ENCODE peak calls at places on chromosomes 6 and 20, in nine cellular contexts. One of them, this sample, is unnamed.

GRCh38 chr6:1930356-1930755 is 315.0 kb downstream of the GMDS start:
- DNase-seq in activated CD4-positive, alpha-beta T cell treated with anti-CD3 and anti-CD28 coated beads, Interleukin-2, amount 50 U/mL, for 24 hours: no peak
- DNase-seq in T-helper 2 cell: no peak
- DNase-seq in PC-3: no peak
- DNase-seq in endothelial cell: no peak
- DNase-seq in stimulated activated CD4-positive, alpha-beta T cell treated with anti-CD3 and anti-CD28 coated beads, Interleukin-12 subunit alpha, Interleukin-12 subunit beta, amount 100 ng/mL, for 48 hours: no peak
- DNase-seq in stimulated activated naive B cell treated with anti-CD40 and anti-IgM and Interleukin-4, amounts not matched to agents 10 μg/mL and 1 μg/mL and 100 μg/mL, for 72 hours: no peak
- DNase-seq in transverse colon: no peak
- DNase-seq in body of pancreas: no peak
- DNase-seq in this sample: no peak

GRCh38 chr6:116220172-116220571 is 33.7 kb downstream of the TSPYL4 start:
- DNase-seq in activated CD4-positive, alpha-beta T cell treated with anti-CD3 and anti-CD28 coated beads, Interleukin-2, amount 50 U/mL, for 24 hours: no peak
- DNase-seq in body of pancreas: no peak
- DNase-seq in stimulated activated CD4-positive, alpha-beta T cell treated with anti-CD3 and anti-CD28 coated beads, Interleukin-12 subunit alpha, Interleukin-12 subunit beta, amount 100 ng/mL, for 48 hours: no peak
- DNase-seq in transverse colon: no peak
- DNase-seq in stimulated activated naive B cell treated with anti-CD40 and anti-IgM and Interleukin-4, amounts not matched to agents 10 μg/mL and 1 μg/mL and 100 μg/mL, for 72 hours: no peak
- DNase-seq in PC-3: no peak
- DNase-seq in endothelial cell: no peak
- DNase-seq in T-helper 2 cell: no peak
- DNase-seq in this sample: peak

GRCh38 chr20:45372241-45372640 is 5.9 kb downstream of the TP53TG5 start:
- DNase-seq in body of pancreas: no peak
- DNase-seq in endothelial cell: no peak
- DNase-seq in T-helper 2 cell: no peak
- DNase-seq in stimulated activated CD4-positive, alpha-beta T cell treated with anti-CD3 and anti-CD28 coated beads, Interleukin-12 subunit alpha, Interleukin-12 subunit beta, amount 100 ng/mL, for 48 hours: no peak
- DNase-seq in PC-3: no peak
- DNase-seq in transverse colon: no peak
- DNase-seq in stimulated activated naive B cell treated with anti-CD40 and anti-IgM and Interleukin-4, amounts not matched to agents 10 μg/mL and 1 μg/mL and 100 μg/mL, for 72 hours: no peak
- DNase-seq in activated CD4-positive, alpha-beta T cell treated with anti-CD3 and anti-CD28 coated beads, Interleukin-2, amount 50 U/mL, for 24 hours: no peak
- DNase-seq in this sample: no peak

GRCh38 chr6:36735110-36735971 is 37.7 kb downstream of the RAB44 start:
- DNase-seq in endothelial cell: no peak
- DNase-seq in stimulated activated CD4-positive, alpha-beta T cell treated with anti-CD3 and anti-CD28 coated beads, Interleukin-12 subunit alpha, Interleukin-12 subunit beta, amount 100 ng/mL, for 48 hours: no peak
- DNase-seq in body of pancreas: peak
- DNase-seq in transverse colon: peak
- DNase-seq in T-helper 2 cell: no peak
- DNase-seq in PC-3: peak
- DNase-seq in activated CD4-positive, alpha-beta T cell treated with anti-CD3 and anti-CD28 coated beads, Interleukin-2, amount 50 U/mL, for 24 hours: no peak
- DNase-seq in stimulated activated naive B cell treated with anti-CD40 and anti-IgM and Interleukin-4, amounts not matched to agents 10 μg/mL and 1 μg/mL and 100 μg/mL, for 72 hours: no peak
- DNase-seq in this sample: peak

GRCh38 chr6:133587841-133588240 is 301.1 kb upstream of the TCF21 start:
- DNase-seq in T-helper 2 cell: no peak
- DNase-seq in PC-3: no peak
- DNase-seq in endothelial cell: no peak
- DNase-seq in transverse colon: no peak
- DNase-seq in body of pancreas: no peak
- DNase-seq in stimulated activated CD4-positive, alpha-beta T cell treated with anti-CD3 and anti-CD28 coated beads, Interleukin-12 subunit alpha, Interleukin-12 subunit beta, amount 100 ng/mL, for 48 hours: no peak
- DNase-seq in activated CD4-positive, alpha-beta T cell treated with anti-CD3 and anti-CD28 coated beads, Interleukin-2, amount 50 U/mL, for 24 hours: no peak
- DNase-seq in stimulated activated naive B cell treated with anti-CD40 and anti-IgM and Interleukin-4, amounts not matched to agents 10 μg/mL and 1 μg/mL and 100 μg/mL, for 72 hours: no peak
- DNase-seq in this sample: no peak

GRCh38 chr6:14770040-14770439 is 475.8 kb upstream of the JARID2 start:
- DNase-seq in endothelial cell: no peak
- DNase-seq in body of pancreas: no peak
- DNase-seq in T-helper 2 cell: no peak
- DNase-seq in transverse colon: no peak
- DNase-seq in PC-3: no peak
- DNase-seq in stimulated activated CD4-positive, alpha-beta T cell treated with anti-CD3 and anti-CD28 coated beads, Interleukin-12 subunit alpha, Interleukin-12 subunit beta, amount 100 ng/mL, for 48 hours: no peak
- DNase-seq in activated CD4-positive, alpha-beta T cell treated with anti-CD3 and anti-CD28 coated beads, Interleukin-2, amount 50 U/mL, for 24 hours: no peak
- DNase-seq in stimulated activated naive B cell treated with anti-CD40 and anti-IgM and Interleukin-4, amounts not matched to agents 10 μg/mL and 1 μg/mL and 100 μg/mL, for 72 hours: no peak
- DNase-seq in this sample: no peak

GRCh38 chr6:158970640-158971291 is 29.2 kb downstream of the RSPH3 start:
- DNase-seq in endothelial cell: no peak
- DNase-seq in stimulated activated naive B cell treated with anti-CD40 and anti-IgM and Interleukin-4, amounts not matched to agents 10 μg/mL and 1 μg/mL and 100 μg/mL, for 72 hours: no peak
- DNase-seq in activated CD4-positive, alpha-beta T cell treated with anti-CD3 and anti-CD28 coated beads, Interleukin-2, amount 50 U/mL, for 24 hours: no peak
- DNase-seq in stimulated activated CD4-positive, alpha-beta T cell treated with anti-CD3 and anti-CD28 coated beads, Interleukin-12 subunit alpha, Interleukin-12 subunit beta, amount 100 ng/mL, for 48 hours: no peak
- DNase-seq in PC-3: peak
- DNase-seq in transverse colon: no peak
- DNase-seq in T-helper 2 cell: no peak
- DNase-seq in body of pancreas: peak
- DNase-seq in this sample: no peak

GRCh38 chr6:44811456-44811855 is 423.9 kb downstream of the CDC5L start:
- DNase-seq in stimulated activated CD4-positive, alpha-beta T cell treated with anti-CD3 and anti-CD28 coated beads, Interleukin-12 subunit alpha, Interleukin-12 subunit beta, amount 100 ng/mL, for 48 hours: no peak
- DNase-seq in transverse colon: no peak
- DNase-seq in T-helper 2 cell: no peak
- DNase-seq in body of pancreas: no peak
- DNase-seq in activated CD4-positive, alpha-beta T cell treated with anti-CD3 and anti-CD28 coated beads, Interleukin-2, amount 50 U/mL, for 24 hours: no peak
- DNase-seq in endothelial cell: no peak
- DNase-seq in stimulated activated naive B cell treated with anti-CD40 and anti-IgM and Interleukin-4, amounts not matched to agents 10 μg/mL and 1 μg/mL and 100 μg/mL, for 72 hours: no peak
- DNase-seq in PC-3: no peak
- DNase-seq in this sample: no peak

GRCh38 chr6:166774770-166775169 is 147.7 kb upstream of the RPS6KA2 start:
- DNase-seq in stimulated activated naive B cell treated with anti-CD40 and anti-IgM and Interleukin-4, amounts not matched to agents 10 μg/mL and 1 μg/mL and 100 μg/mL, for 72 hours: no peak
- DNase-seq in body of pancreas: no peak
- DNase-seq in transverse colon: no peak
- DNase-seq in activated CD4-positive, alpha-beta T cell treated with anti-CD3 and anti-CD28 coated beads, Interleukin-2, amount 50 U/mL, for 24 hours: no peak
- DNase-seq in endothelial cell: peak
- DNase-seq in PC-3: no peak
- DNase-seq in T-helper 2 cell: no peak
- DNase-seq in stimulated activated CD4-positive, alpha-beta T cell treated with anti-CD3 and anti-CD28 coated beads, Interleukin-12 subunit alpha, Interleukin-12 subunit beta, amount 100 ng/mL, for 48 hours: no peak
- DNase-seq in this sample: no peak

GRCh38 chr6:135298455-135298854 is 117.3 kb downstream of the MYB start:
- DNase-seq in endothelial cell: no peak
- DNase-seq in body of pancreas: no peak
- DNase-seq in stimulated activated naive B cell treated with anti-CD40 and anti-IgM and Interleukin-4, amounts not matched to agents 10 μg/mL and 1 μg/mL and 100 μg/mL, for 72 hours: no peak
- DNase-seq in activated CD4-positive, alpha-beta T cell treated with anti-CD3 and anti-CD28 coated beads, Interleukin-2, amount 50 U/mL, for 24 hours: no peak
- DNase-seq in transverse colon: no peak
- DNase-seq in PC-3: no peak
- DNase-seq in T-helper 2 cell: no peak
- DNase-seq in stimulated activated CD4-positive, alpha-beta T cell treated with anti-CD3 and anti-CD28 coated beads, Interleukin-12 subunit alpha, Interleukin-12 subunit beta, amount 100 ng/mL, for 48 hours: no peak
- DNase-seq in this sample: no peak

GRCh38 chr6:162481938-162482337 is 245.6 kb downstream of the PRKN start:
- DNase-seq in endothelial cell: no peak
- DNase-seq in stimulated activated CD4-positive, alpha-beta T cell treated with anti-CD3 and anti-CD28 coated beads, Interleukin-12 subunit alpha, Interleukin-12 subunit beta, amount 100 ng/mL, for 48 hours: no peak
- DNase-seq in T-helper 2 cell: no peak
- DNase-seq in activated CD4-positive, alpha-beta T cell treated with anti-CD3 and anti-CD28 coated beads, Interleukin-2, amount 50 U/mL, for 24 hours: no peak
- DNase-seq in stimulated activated naive B cell treated with anti-CD40 and anti-IgM and Interleukin-4, amounts not matched to agents 10 μg/mL and 1 μg/mL and 100 μg/mL, for 72 hours: no peak
- DNase-seq in PC-3: no peak
- DNase-seq in body of pancreas: no peak
- DNase-seq in transverse colon: no peak
- DNase-seq in this sample: no peak

GRCh38 chr6:47162793-47163192 is 120.7 kb upstream of the ADGRF1 start:
- DNase-seq in T-helper 2 cell: no peak
- DNase-seq in transverse colon: no peak
- DNase-seq in body of pancreas: no peak
- DNase-seq in stimulated activated CD4-positive, alpha-beta T cell treated with anti-CD3 and anti-CD28 coated beads, Interleukin-12 subunit alpha, Interleukin-12 subunit beta, amount 100 ng/mL, for 48 hours: no peak
- DNase-seq in endothelial cell: no peak
- DNase-seq in activated CD4-positive, alpha-beta T cell treated with anti-CD3 and anti-CD28 coated beads, Interleukin-2, amount 50 U/mL, for 24 hours: no peak
- DNase-seq in PC-3: no peak
- DNase-seq in stimulated activated naive B cell treated with anti-CD40 and anti-IgM and Interleukin-4, amounts not matched to agents 10 μg/mL and 1 μg/mL and 100 μg/mL, for 72 hours: no peak
- DNase-seq in this sample: no peak

GRCh38 chr20:22106308-22106938 is 401.0 kb downstream of the PAX1 start:
- DNase-seq in transverse colon: no peak
- DNase-seq in body of pancreas: no peak
- DNase-seq in stimulated activated CD4-positive, alpha-beta T cell treated with anti-CD3 and anti-CD28 coated beads, Interleukin-12 subunit alpha, Interleukin-12 subunit beta, amount 100 ng/mL, for 48 hours: no peak
- DNase-seq in T-helper 2 cell: no peak
- DNase-seq in endothelial cell: peak
- DNase-seq in PC-3: peak
- DNase-seq in activated CD4-positive, alpha-beta T cell treated with anti-CD3 and anti-CD28 coated beads, Interleukin-2, amount 50 U/mL, for 24 hours: no peak
- DNase-seq in stimulated activated naive B cell treated with anti-CD40 and anti-IgM and Interleukin-4, amounts not matched to agents 10 μg/mL and 1 μg/mL and 100 μg/mL, for 72 hours: no peak
- DNase-seq in this sample: no peak

GRCh38 chr20:32510120-32510600 is 75.0 kb downstream of the NOL4L start:
- DNase-seq in body of pancreas: peak
- DNase-seq in stimulated activated naive B cell treated with anti-CD40 and anti-IgM and Interleukin-4, amounts not matched to agents 10 μg/mL and 1 μg/mL and 100 μg/mL, for 72 hours: no peak
- DNase-seq in PC-3: no peak
- DNase-seq in stimulated activated CD4-positive, alpha-beta T cell treated with anti-CD3 and anti-CD28 coated beads, Interleukin-12 subunit alpha, Interleukin-12 subunit beta, amount 100 ng/mL, for 48 hours: no peak
- DNase-seq in transverse colon: no peak
- DNase-seq in activated CD4-positive, alpha-beta T cell treated with anti-CD3 and anti-CD28 coated beads, Interleukin-2, amount 50 U/mL, for 24 hours: no peak
- DNase-seq in endothelial cell: no peak
- DNase-seq in T-helper 2 cell: no peak
- DNase-seq in this sample: no peak

GRCh38 chr6:118771253-118771652 is 119.9 kb upstream of the CEP85L start:
- DNase-seq in T-helper 2 cell: no peak
- DNase-seq in transverse colon: no peak
- DNase-seq in body of pancreas: no peak
- DNase-seq in stimulated activated naive B cell treated with anti-CD40 and anti-IgM and Interleukin-4, amounts not matched to agents 10 μg/mL and 1 μg/mL and 100 μg/mL, for 72 hours: no peak
- DNase-seq in PC-3: peak
- DNase-seq in endothelial cell: no peak
- DNase-seq in stimulated activated CD4-positive, alpha-beta T cell treated with anti-CD3 and anti-CD28 coated beads, Interleukin-12 subunit alpha, Interleukin-12 subunit beta, amount 100 ng/mL, for 48 hours: no peak
- DNase-seq in activated CD4-positive, alpha-beta T cell treated with anti-CD3 and anti-CD28 coated beads, Interleukin-2, amount 50 U/mL, for 24 hours: no peak
- DNase-seq in this sample: no peak

GRCh38 chr6:143750945-143751344 is 73.2 kb downstream of the PHACTR2 start:
- DNase-seq in activated CD4-positive, alpha-beta T cell treated with anti-CD3 and anti-CD28 coated beads, Interleukin-2, amount 50 U/mL, for 24 hours: no peak
- DNase-seq in T-helper 2 cell: no peak
- DNase-seq in PC-3: no peak
- DNase-seq in stimulated activated naive B cell treated with anti-CD40 and anti-IgM and Interleukin-4, amounts not matched to agents 10 μg/mL and 1 μg/mL and 100 μg/mL, for 72 hours: no peak
- DNase-seq in transverse colon: no peak
- DNase-seq in body of pancreas: no peak
- DNase-seq in stimulated activated CD4-positive, alpha-beta T cell treated with anti-CD3 and anti-CD28 coated beads, Interleukin-12 subunit alpha, Interleukin-12 subunit beta, amount 100 ng/mL, for 48 hours: no peak
- DNase-seq in endothelial cell: no peak
- DNase-seq in this sample: no peak

GRCh38 chr20:45963059-45964011 is 8.7 kb downstream of the ZNF335 start:
- DNase-seq in PC-3: peak
- DNase-seq in stimulated activated CD4-positive, alpha-beta T cell treated with anti-CD3 and anti-CD28 coated beads, Interleukin-12 subunit alpha, Interleukin-12 subunit beta, amount 100 ng/mL, for 48 hours: no peak
- DNase-seq in T-helper 2 cell: no peak
- DNase-seq in body of pancreas: peak
- DNase-seq in transverse colon: no peak
- DNase-seq in activated CD4-positive, alpha-beta T cell treated with anti-CD3 and anti-CD28 coated beads, Interleukin-2, amount 50 U/mL, for 24 hours: no peak
- DNase-seq in stimulated activated naive B cell treated with anti-CD40 and anti-IgM and Interleukin-4, amounts not matched to agents 10 μg/mL and 1 μg/mL and 100 μg/mL, for 72 hours: no peak
- DNase-seq in endothelial cell: no peak
- DNase-seq in this sample: no peak

GRCh38 chr20:46028772-46029371 is at the start of gene SLC12A5:
- DNase-seq in PC-3: no peak
- DNase-seq in stimulated activated naive B cell treated with anti-CD40 and anti-IgM and Interleukin-4, amounts not matched to agents 10 μg/mL and 1 μg/mL and 100 μg/mL, for 72 hours: no peak
- DNase-seq in stimulated activated CD4-positive, alpha-beta T cell treated with anti-CD3 and anti-CD28 coated beads, Interleukin-12 subunit alpha, Interleukin-12 subunit beta, amount 100 ng/mL, for 48 hours: no peak
- DNase-seq in T-helper 2 cell: no peak
- DNase-seq in activated CD4-positive, alpha-beta T cell treated with anti-CD3 and anti-CD28 coated beads, Interleukin-2, amount 50 U/mL, for 24 hours: no peak
- DNase-seq in transverse colon: no peak
- DNase-seq in endothelial cell: no peak
- DNase-seq in body of pancreas: no peak
- DNase-seq in this sample: no peak

GRCh38 chr6:54655162-54655561 is 191.4 kb upstream of the FAM83B start:
- DNase-seq in endothelial cell: no peak
- DNase-seq in body of pancreas: no peak
- DNase-seq in PC-3: peak
- DNase-seq in stimulated activated naive B cell treated with anti-CD40 and anti-IgM and Interleukin-4, amounts not matched to agents 10 μg/mL and 1 μg/mL and 100 μg/mL, for 72 hours: no peak
- DNase-seq in T-helper 2 cell: no peak
- DNase-seq in transverse colon: no peak
- DNase-seq in activated CD4-positive, alpha-beta T cell treated with anti-CD3 and anti-CD28 coated beads, Interleukin-2, amount 50 U/mL, for 24 hours: no peak
- DNase-seq in stimulated activated CD4-positive, alpha-beta T cell treated with anti-CD3 and anti-CD28 coated beads, Interleukin-12 subunit alpha, Interleukin-12 subunit beta, amount 100 ng/mL, for 48 hours: no peak
- DNase-seq in this sample: peak

GRCh38 chr6:130900913-130901312 is 73.7 kb downstream of the SMLR1 start:
- DNase-seq in endothelial cell: no peak
- DNase-seq in body of pancreas: no peak
- DNase-seq in stimulated activated CD4-positive, alpha-beta T cell treated with anti-CD3 and anti-CD28 coated beads, Interleukin-12 subunit alpha, Interleukin-12 subunit beta, amount 100 ng/mL, for 48 hours: no peak
- DNase-seq in T-helper 2 cell: no peak
- DNase-seq in stimulated activated naive B cell treated with anti-CD40 and anti-IgM and Interleukin-4, amounts not matched to agents 10 μg/mL and 1 μg/mL and 100 μg/mL, for 72 hours: no peak
- DNase-seq in PC-3: peak
- DNase-seq in transverse colon: peak
- DNase-seq in activated CD4-positive, alpha-beta T cell treated with anti-CD3 and anti-CD28 coated beads, Interleukin-2, amount 50 U/mL, for 24 hours: no peak
- DNase-seq in this sample: peak

GRCh38 chr20:15902493-15902892 is 670.8 kb downstream of the KIF16B start:
- DNase-seq in activated CD4-positive, alpha-beta T cell treated with anti-CD3 and anti-CD28 coated beads, Interleukin-2, amount 50 U/mL, for 24 hours: no peak
- DNase-seq in endothelial cell: peak
- DNase-seq in stimulated activated naive B cell treated with anti-CD40 and anti-IgM and Interleukin-4, amounts not matched to agents 10 μg/mL and 1 μg/mL and 100 μg/mL, for 72 hours: no peak
- DNase-seq in stimulated activated CD4-positive, alpha-beta T cell treated with anti-CD3 and anti-CD28 coated beads, Interleukin-12 subunit alpha, Interleukin-12 subunit beta, amount 100 ng/mL, for 48 hours: no peak
- DNase-seq in body of pancreas: no peak
- DNase-seq in transverse colon: no peak
- DNase-seq in T-helper 2 cell: no peak
- DNase-seq in PC-3: peak
- DNase-seq in this sample: no peak

GRCh38 chr6:36682328-36683144 is 4.0 kb downstream of the CDKN1A start:
- DNase-seq in T-helper 2 cell: peak
- DNase-seq in stimulated activated naive B cell treated with anti-CD40 and anti-IgM and Interleukin-4, amounts not matched to agents 10 μg/mL and 1 μg/mL and 100 μg/mL, for 72 hours: peak
- DNase-seq in transverse colon: peak
- DNase-seq in activated CD4-positive, alpha-beta T cell treated with anti-CD3 and anti-CD28 coated beads, Interleukin-2, amount 50 U/mL, for 24 hours: peak
- DNase-seq in stimulated activated CD4-positive, alpha-beta T cell treated with anti-CD3 and anti-CD28 coated beads, Interleukin-12 subunit alpha, Interleukin-12 subunit beta, amount 100 ng/mL, for 48 hours: peak
- DNase-seq in PC-3: peak
- DNase-seq in body of pancreas: peak
- DNase-seq in endothelial cell: no peak
- DNase-seq in this sample: peak